ENCODE peak calls at places on chromosomes 2 and 18, in eight cellular contexts. A, N, O, Q, W, S, P and M are unnamed samples.

GRCh38 chr2:63059434-63060078 is 8.9 kb downstream of the OTX1 start:
- DNase-seq in P (no peak), N (no peak), S (no peak), Q (no peak), O (no peak), W (no peak), A (no peak), M (no peak)

GRCh38 chr2:133097666-133098065 is 427.7 kb upstream of the LYPD1 start:
- DNase-seq in W (peak; percentile 17), Q (no peak), S (no peak), O (peak; percentile 11), A (peak; percentile 62), P (peak; percentile 5), N (no peak), M (no peak)

GRCh38 chr2:128988326-128988725 is 669.7 kb upstream of the HS6ST1 start:
- DNase-seq in O (peak; percentile 85), W (no peak), N (no peak), A (no peak), Q (no peak), P (no peak), S (no peak), M (no peak)

GRCh38 chr2:142100139-142100873 is 30.5 kb downstream of the LRP1B start:
- DNase-seq in A (no peak), P (no peak), Q (no peak), S (no peak), O (peak; percentile 0), W (no peak), N (no peak), M (no peak)

GRCh38 chr2:226797289-226797988 is 2.2 kb downstream of the IRS1 start:
- DNase-seq in P (peak; percentile 84), N (no peak), O (no peak), Q (no peak), S (no peak), W (peak; percentile 78), A (peak; percentile 75), M (peak; percentile 19)

GRCh38 chr2:28423856-28424605 is 31.4 kb downstream of the FOSL2 start:
- DNase-seq in S (peak; percentile 11), O (no peak), W (no peak), N (no peak), Q (no peak), A (peak; percentile 44), P (no peak), M (no peak)

GRCh38 chr18:11951390-11951851 is 29.9 kb upstream of the IMPA2 start:
- DNase-seq in S (no peak), P (no peak), Q (no peak), O (no peak), W (no peak), N (no peak), A (no peak), M (peak; percentile 30)

GRCh38 chr2:64326578-64327050 is 127.3 kb upstream of the LGALSL start:
- DNase-seq in P (no peak), N (no peak), W (no peak), A (no peak), Q (no peak), O (no peak), S (no peak), M (no peak)

GRCh38 chr2:206212673-206213513 is 53.2 kb downstream of the EEF1B2 start:
- DNase-seq in S (no peak), A (peak; percentile 17), W (peak; percentile 69), P (peak; percentile 64), Q (no peak), O (peak; percentile 43), N (peak; percentile 60), M (no peak)

GRCh38 chr2:206213514-206213845 is 53.8 kb downstream of the EEF1B2 start:
- DNase-seq in Q (no peak), A (no peak), N (no peak), S (no peak), P (no peak), O (no peak), W (no peak), M (no peak)

GRCh38 chr2:206204710-206205109 is 45.0 kb downstream of the EEF1B2 start:
- DNase-seq in O (no peak), Q (no peak), W (no peak), A (no peak), N (no peak), P (no peak), S (no peak), M (no peak)

GRCh38 chr2:206211657-206212255 is 52.1 kb downstream of the EEF1B2 start:
- DNase-seq in A (peak; percentile 22), P (peak; percentile 82), Q (no peak), W (peak; percentile 74), N (no peak), S (no peak), O (peak; percentile 77), M (no peak)

GRCh38 chr2:206208900-206209299 is 49.2 kb downstream of the EEF1B2 start:
- DNase-seq in N (no peak), A (no peak), P (no peak), O (no peak), W (no peak), Q (no peak), S (no peak), M (no peak)
- H3K4me1 ChIP-seq in N (no peaks in the 10 kb centered on the region), A (no peaks in the 10 kb centered on the region), P (peaks cover 27% of the 10 kb centered on the region), O (peaks cover 26% of the 10 kb centered on the region), W (peaks cover 2% of the 10 kb centered on the region), Q (peaks cover 9% of the 10 kb centered on the region), S (no peaks in the 10 kb centered on the region), M (peaks cover 10% of the 10 kb centered on the region)

GRCh38 chr2:16238001-16238755 is 297.8 kb downstream of the MYCN start:
- DNase-seq in P (no peak), S (no peak), Q (no peak), N (no peak), O (no peak), A (no peak), W (no peak), M (no peak)
- H2AFZ ChIP-seq in P (no peak overlapping the region), S (no peak overlapping the region), Q (no peak overlapping the region), N (no peak overlapping the region), O (no peak overlapping the region), A (no peak overlapping the region), W (no peak overlapping the region), M (no peak overlapping the region)

DNA sequence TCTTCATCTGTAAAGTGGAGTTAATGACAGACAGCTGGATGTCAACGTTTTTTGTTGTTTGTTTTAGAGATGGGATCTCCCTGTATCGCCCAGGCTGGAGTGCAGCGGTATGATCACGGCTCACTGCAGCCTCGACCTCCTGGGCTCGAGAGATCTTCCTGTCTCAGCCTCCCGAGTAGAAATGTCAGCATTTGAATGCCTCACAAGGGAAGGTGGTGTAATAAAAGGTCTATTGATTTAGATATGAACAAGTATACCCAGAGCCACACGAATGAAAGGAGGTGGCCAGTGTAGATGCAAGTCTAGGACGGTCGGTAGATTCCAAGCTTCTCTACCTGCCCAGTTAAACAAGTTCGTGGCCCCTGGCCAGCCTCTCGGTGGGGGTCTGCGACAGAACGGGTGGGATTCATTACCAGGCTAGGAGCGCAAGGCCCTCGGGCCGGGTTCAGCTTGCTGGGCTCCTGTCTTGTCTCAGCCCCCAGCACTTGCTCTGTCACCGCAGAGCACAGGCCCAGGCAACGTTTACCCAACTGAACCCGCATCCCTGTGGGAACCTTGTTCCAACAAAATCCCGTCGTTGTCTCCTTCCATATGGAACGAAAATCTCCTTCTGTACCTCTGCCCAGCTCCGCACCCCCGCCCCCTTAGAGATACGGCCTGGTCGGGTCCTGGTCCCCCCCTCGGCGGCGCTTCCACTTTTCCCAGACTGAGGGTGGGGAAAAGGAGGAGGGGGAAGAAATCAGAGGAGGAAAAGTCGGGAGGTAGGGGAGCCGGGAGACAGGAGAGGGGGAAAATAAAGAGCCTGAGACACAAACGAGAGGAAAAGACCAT is 2.0 kb upstream of the EMX1 start:
- DNase-seq in Q (no peak), P (no peak), A (no peak), N (no peak), S (no peak), O (no peak), W (no peak), M (peak; percentile 3)
- H3K4me1 ChIP-seq in Q (peaks cover 8% of the 10 kb centered on the region), P (peaks cover 28% of the 10 kb centered on the region), A (peaks cover 2% of the 10 kb centered on the region), N (peaks cover 19% of the 10 kb centered on the region), S (peaks cover 5% of the 10 kb centered on the region), O (peaks cover 37% of the 10 kb centered on the region), W (no peaks in the 10 kb centered on the region), M (peaks cover 31% of the 10 kb centered on the region)

DNA sequence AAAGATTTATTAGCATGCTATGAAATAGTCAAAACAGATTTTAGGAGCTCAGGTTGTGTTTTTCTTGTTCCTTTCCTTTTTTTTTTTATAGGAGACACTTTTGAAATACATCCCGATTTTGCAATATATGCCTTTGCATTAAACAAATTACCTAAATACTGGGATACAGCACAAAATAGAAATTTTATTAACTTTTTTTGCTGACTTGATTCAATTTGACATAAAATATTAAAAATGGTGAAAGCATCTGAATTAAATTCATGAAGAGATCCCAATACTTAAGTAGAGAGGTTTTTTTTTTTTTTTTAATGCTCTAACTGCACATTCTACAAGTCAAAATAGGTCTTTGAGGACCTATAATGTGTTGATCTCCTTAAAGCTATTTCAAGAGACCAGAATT is 939.5 kb upstream of the CHAC2 start:
- DNase-seq in S (no peak), Q (no peak), W (no peak), N (no peak), A (no peak), O (no peak), P (no peak), M (no peak)
- H2AFZ ChIP-seq in S (no peak overlapping the region), Q (no peak overlapping the region), W (no peak overlapping the region), N (no peak overlapping the region), A (no peak overlapping the region), O (no peak overlapping the region), P (no peak overlapping the region), M (no peak overlapping the region)

DNA sequence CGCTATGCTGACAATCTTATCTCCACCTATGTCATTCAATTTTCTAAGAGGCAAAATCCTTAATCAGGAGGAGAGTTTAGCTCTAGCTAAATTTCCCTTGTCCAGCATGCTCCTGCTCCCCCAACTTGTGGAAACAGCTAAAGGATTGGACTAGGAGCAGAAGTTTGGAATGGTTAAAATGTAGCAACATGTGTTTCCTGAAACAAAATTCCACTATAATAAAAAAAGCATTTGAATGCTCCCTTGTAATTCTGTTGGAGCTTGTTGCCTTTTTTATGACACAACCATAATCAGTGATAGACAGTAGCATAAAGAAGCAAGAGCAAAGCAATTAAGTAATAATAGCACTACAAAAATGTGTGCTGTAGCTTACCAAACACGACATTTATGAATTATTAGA is 6.9 kb downstream of the ACTR3 start:
- DNase-seq in P (no peak), Q (no peak), A (peak; percentile 19), W (no peak), N (no peak), S (no peak), O (no peak), M (no peak)
- H3K4me1 ChIP-seq in P (peaks cover 54% of the 10 kb centered on the region), Q (peaks cover 15% of the 10 kb centered on the region), A (peaks cover 21% of the 10 kb centered on the region), W (peaks cover 13% of the 10 kb centered on the region), N (peaks cover 7% of the 10 kb centered on the region), S (peaks cover 98% of the 10 kb centered on the region), O (peaks cover 46% of the 10 kb centered on the region), M (peaks cover 32% of the 10 kb centered on the region)

DNA sequence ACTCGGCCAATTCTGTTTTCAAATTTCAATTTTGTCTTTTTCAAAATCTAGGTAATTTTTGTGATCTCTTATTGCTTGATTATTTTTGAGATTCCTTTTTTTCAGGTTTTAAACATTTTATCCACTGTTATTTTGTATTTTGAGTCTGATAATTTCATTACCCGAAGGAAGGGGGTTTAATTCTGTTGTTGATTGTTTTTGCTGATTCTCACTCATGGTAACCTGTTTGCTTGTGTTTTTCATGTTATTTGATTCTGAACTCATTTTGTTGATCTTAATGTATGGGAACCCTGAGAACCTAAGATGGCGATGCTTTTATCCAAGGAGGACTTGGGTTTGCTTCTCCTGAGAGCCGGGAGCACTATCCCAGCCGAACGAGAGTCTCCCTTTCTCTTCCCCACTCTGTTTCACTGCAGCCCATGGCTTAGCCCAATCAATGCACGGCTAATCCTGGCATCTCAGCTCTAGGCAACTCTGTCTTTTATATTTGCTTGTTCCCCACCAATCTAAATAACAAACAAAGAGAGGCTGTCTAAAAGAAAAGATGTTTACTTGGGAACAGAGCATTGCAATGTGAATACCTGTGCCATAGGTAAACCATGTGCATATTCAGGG is 73.2 kb upstream of the ZCCHC2 start:
- DNase-seq in Q (no peak), A (no peak), O (no peak), S (no peak), P (no peak), W (no peak), N (no peak), M (no peak)
- H2AFZ ChIP-seq in Q (no peak overlapping the region), A (no peak overlapping the region), O (no peak overlapping the region), S (no peak overlapping the region), P (no peak overlapping the region), W (no peak overlapping the region), N (no peak overlapping the region), M (no peak overlapping the region)